ENCODE peak calls at places on chromosomes 11 and 22, in nine cellular contexts. N, C, T, Y, W, X, J, I and A are unnamed samples.
A peak's percentile ranks its signal among the peaks of the same experiment; 100 is the strongest.

GRCh38 chr22:35593071-35593884 is 23.9 kb downstream of the MB start:
- DNase-seq in N (no peak), I (no peak), X (no peak), Y (no peak), T (no peak), C (no peak), J (no peak), W (no peak), A (no peak)

GRCh38 chr11:124759268-124760204 is 2.6 kb downstream of the ESAM start:
- DNase-seq in T (no peak), Y (no peak), N (no peak), X (no peak), W (no peak), I (peak; percentile 45), J (peak; percentile 78), C (no peak), A (no peak)

GRCh38 chr22:37996079-37996478 is 11.7 kb upstream of the SOX10 start:
- DNase-seq in I (peak; percentile 24), N (no peak), T (no peak), W (no peak), J (no peak), Y (no peak), C (no peak), X (no peak), A (no peak)

GRCh38 chr11:101470881-101471535 is 112.8 kb downstream of the TRPC6 start:
- DNase-seq in J (no peak), W (no peak), I (no peak), C (no peak), T (no peak), Y (no peak), X (peak; percentile 21), N (no peak), A (no peak)

GRCh38 chr22:45953178-45953577 is 23.8 kb downstream of the WNT7B start:
- DNase-seq in N (no peak), Y (no peak), I (no peak), X (no peak), C (no peak), W (no peak), T (no peak), J (no peak), A (no peak)

GRCh38 chr11:110032957-110033570 is 60.1 kb upstream of the ZC3H12C start:
- DNase-seq in W (no peak), I (no peak), T (no peak), J (no peak), N (no peak), C (no peak), X (no peak), Y (peak; percentile 8), A (no peak)

GRCh38 chr11:32723332-32723731 is 71.1 kb downstream of the CCDC73 start:
- DNase-seq in T (no peak), N (no peak), Y (no peak), X (no peak), I (no peak), W (no peak), J (no peak), C (no peak), A (no peak)

GRCh38 chr11:66457826-66458225 is 8.9 kb upstream of the PELI3 start:
- DNase-seq in J (no peak), X (no peak), Y (no peak), I (no peak), T (no peak), C (no peak), N (no peak), W (no peak), A (no peak)

GRCh38 chr11:3205261-3206127 is 13.1 kb downstream of the MRGPRG start:
- DNase-seq in I (no peak), Y (no peak), W (no peak), J (no peak), C (no peak), X (no peak), T (no peak), N (no peak), A (no peak)

GRCh38 chr22:44670220-44670983 is 31.6 kb upstream of the PRR5 start:
- DNase-seq in I (no peak), N (no peak), T (no peak), C (no peak), X (no peak), Y (no peak), J (no peak), W (no peak), A (no peak)

GRCh38 chr11:8335186-8335585 is 71.5 kb upstream of the LMO1 start:
- DNase-seq in W (no peak), Y (no peak), N (no peak), I (no peak), J (no peak), T (no peak), X (no peak), C (no peak), A (no peak)

GRCh38 chr11:111107501-111107900 is 138.0 kb upstream of the POU2AF2 start:
- DNase-seq in W (no peak), N (no peak), X (no peak), Y (no peak), T (no peak), I (no peak), J (peak; percentile 61), C (no peak), A (no peak)

GRCh38 chr22:48436201-48436931 is 1391.3 kb downstream of the BRD1 start:
- DNase-seq in J (no peak), N (no peak), T (no peak), C (no peak), I (no peak), X (no peak), Y (no peak), W (no peak), A (no peak)

GRCh38 chr11:49432242-49432848 is 223.9 kb upstream of the FOLH1 start:
- DNase-seq in I (no peak), J (no peak), X (no peak), Y (no peak), T (no peak), N (no peak), W (no peak), C (no peak), A (no peak)

GRCh38 chr11:127986073-127986472 is 601.3 kb downstream of the ETS1 start:
- DNase-seq in X (no peak), N (no peak), I (peak; percentile 51), J (no peak), Y (no peak), T (no peak), W (no peak), C (no peak), A (no peak)

GRCh38 chr11:126499124-126499752 is 143.8 kb downstream of the ST3GAL4 start:
- DNase-seq in X (no peak), W (no peak), T (no peak), C (no peak), N (no peak), I (no peak), Y (no peak), J (peak; percentile 6), A (no peak)

GRCh38 chr22:27877501-27877900 is 41.6 kb downstream of the PITPNB start:
- DNase-seq in N (no peak), J (no peak), I (no peak), T (no peak), X (no peak), W (no peak), C (no peak), Y (no peak), A (no peak)

GRCh38 chr11:66188580-66188979 is 79.9 kb upstream of the RAB1B start:
- DNase-seq in J (peak; percentile 29), W (no peak), N (no peak), T (peak; percentile 29), C (no peak), I (no peak), Y (peak; percentile 62), X (peak; percentile 33), A (peak; percentile 21)

GRCh38 chr11:70073881-70074371 is 4.2 kb upstream of the ANO1 start:
- DNase-seq in N (no peak), X (no peak), J (no peak), T (no peak), W (no peak), Y (no peak), C (no peak), I (peak; percentile 39), A (no peak)

GRCh38 chr11:77106321-77106720 is 3.7 kb downstream of the OMP start:
- DNase-seq in N (no peak), I (no peak), X (no peak), Y (no peak), W (peak; percentile 50), J (no peak), C (no peak), T (no peak), A (no peak)

GRCh38 chr11:8652140-8652539 is 30.3 kb downstream of the TRIM66 start:
- DNase-seq in T (peak; percentile 88), X (peak; percentile 81), Y (peak; percentile 51), C (no peak), W (no peak), I (no peak), J (no peak), N (no peak), A (peak; percentile 98)

GRCh38 chr11:113142508-113142907 is 171.9 kb upstream of the TTC12 start:
- DNase-seq in T (no peak), I (no peak), J (no peak), N (no peak), W (no peak), Y (no peak), C (no peak), X (no peak), A (no peak)

GRCh38 chr22:22111267-22111751 is 128.7 kb upstream of the TOP3B start:
- DNase-seq in X (no peak), C (no peak), W (no peak), T (peak; percentile 56), I (peak; percentile 7), Y (peak; percentile 89), J (no peak), N (no peak), A (peak; percentile 26)

GRCh38 chr11:11449327-11449726 is 96.3 kb upstream of the CSNK2A3 start:
- DNase-seq in C (no peak), W (no peak), I (no peak), J (no peak), T (no peak), Y (no peak), X (no peak), N (no peak), A (no peak)

GRCh38 chr11:109184376-109184775 is 237.6 kb upstream of the C11orf87 start:
- DNase-seq in I (no peak), N (no peak), C (no peak), W (no peak), T (no peak), X (no peak), J (no peak), Y (no peak), A (no peak)

GRCh38 chr11:1106387-1106786 is 31.7 kb downstream of the MUC2 start:
- DNase-seq in X (no peak), W (no peak), C (no peak), N (no peak), Y (no peak), I (no peak), T (no peak), J (no peak), A (no peak)